ENCODE peak calls at places on chromosomes 12 and 14, in eight cellular contexts. S, N, T, E, B, X, L and V are unnamed samples.

GRCh38 chr14:69360438-69361108 is 37.5 kb downstream of the ERH start:
- DNase-seq in S (peak), E (no peak), L (no peak), B (no peak), T (no peak), N (no peak), X (peak), V (peak)

GRCh38 chr12:128261757-128262156 is 5.2 kb upstream of the TMEM132C start:
- DNase-seq in E (no peak), S (no peak), T (no peak), X (no peak), B (no peak), N (no peak), L (no peak), V (no peak)

GRCh38 chr12:130656411-130656810 is 59.7 kb downstream of the RIMBP2 start:
- DNase-seq in B (no peak), N (peak), X (no peak), E (no peak), S (no peak), L (no peak), T (no peak), V (no peak)

GRCh38 chr12:102757154-102757873 is 159.7 kb downstream of the PAH start:
- DNase-seq in S (no peak), X (no peak), L (no peak), T (peak), N (no peak), E (no peak), B (no peak), V (no peak)

GRCh38 chr14:34356267-34356660 is 105.8 kb downstream of the SPTSSA start:
- DNase-seq in S (no peak), X (no peak), L (no peak), T (no peak), E (peak), N (peak), B (peak), V (no peak)

GRCh38 chr12:127678945-127679344 is 588.0 kb upstream of the TMEM132C start:
- DNase-seq in S (no peak), B (no peak), X (no peak), E (no peak), T (no peak), N (no peak), L (no peak), V (no peak)

GRCh38 chr12:69655616-69656336 is 43.3 kb downstream of the BEST3 start:
- DNase-seq in E (peak), L (no peak), S (no peak), X (no peak), T (no peak), N (peak), B (peak), V (no peak)

GRCh38 chr12:121144416-121144914 is 11.8 kb downstream of the P2RX7 start:
- DNase-seq in B (peak), N (no peak), E (peak), L (no peak), S (no peak), X (no peak), T (no peak), V (no peak)

GRCh38 chr12:7113389-7113871 is 4.4 kb upstream of the C1RL start:
- DNase-seq in E (peak), L (peak), X (peak), S (no peak), N (peak), T (no peak), B (peak), V (peak)

GRCh38 chr14:31952573-31952972 is 124.5 kb upstream of the ARHGAP5 start:
- DNase-seq in L (no peak), T (no peak), N (no peak), X (no peak), S (no peak), B (no peak), E (no peak), V (no peak)

GRCh38 chr14:103846569-103847438 is 571 bp downstream of the PPP1R13B start:
- DNase-seq in S (no peak), X (no peak), L (no peak), T (peak), N (peak), E (peak), B (no peak), V (peak)

GRCh38 chr14:100778078-100778927 is 47.6 kb upstream of the MEG3 start:
- DNase-seq in T (no peak), N (no peak), L (no peak), E (no peak), X (no peak), S (no peak), B (no peak), V (peak)

GRCh38 chr12:4270016-4270669 is 3.4 kb upstream of the CCND2 start:
- DNase-seq in S (peak), T (no peak), N (peak), E (peak), L (no peak), B (no peak), X (peak), V (peak)

GRCh38 chr14:64569108-64570045 is 19.6 kb downstream of the PPP1R36 start:
- DNase-seq in N (peak), S (no peak), L (no peak), X (no peak), B (peak), E (peak), T (no peak), V (no peak)

GRCh38 chr14:96247031-96247430 is 9.0 kb upstream of the BDKRB1 start:
- DNase-seq in T (no peak), X (no peak), B (no peak), L (no peak), E (peak), S (no peak), N (no peak), V (no peak)

GRCh38 chr14:68285421-68286179 is 466.0 kb downstream of the RAD51B start:
- DNase-seq in B (no peak), S (peak), T (no peak), E (no peak), L (no peak), N (no peak), X (peak), V (no peak)

GRCh38 chr12:34292736-34293625 is 270.7 kb downstream of the ALG10 start:
- DNase-seq in B (no peak), L (no peak), T (peak), S (no peak), N (peak), X (peak), E (no peak), V (no peak)

GRCh38 chr14:20597108-20597507 is 5.9 kb upstream of the RNASE12 start:
- DNase-seq in B (no peak), L (no peak), X (no peak), T (no peak), E (no peak), S (no peak), N (no peak), V (no peak)

GRCh38 chr12:3054374-3054773 is 22.8 kb upstream of the TSPAN9 start:
- DNase-seq in S (no peak), T (no peak), B (no peak), E (no peak), L (no peak), X (no peak), N (no peak), V (peak)

GRCh38 chr12:124583854-124584253 is 16.4 kb upstream of the NCOR2 start:
- DNase-seq in N (no peak), E (no peak), L (no peak), T (no peak), X (no peak), B (no peak), S (no peak), V (no peak)

GRCh38 chr14:32224731-32225377 is 21.8 kb upstream of the RNU6-8 start:
- DNase-seq in N (peak), E (peak), B (peak), S (no peak), T (peak), X (no peak), L (peak), V (peak)

GRCh38 chr12:129186952-129187351 is 333.7 kb downstream of the GLT1D1 start:
- DNase-seq in L (peak), T (no peak), B (no peak), S (no peak), E (no peak), N (peak), X (no peak), V (peak)

GRCh38 chr14:67704484-67705089 is 2.9 kb downstream of the RDH12 start:
- DNase-seq in S (peak), N (peak), T (no peak), L (peak), X (peak), B (peak), E (peak), V (peak)

GRCh38 chr14:22807432-22808087 is 7.7 kb downstream of the SLC7A7 start:
- DNase-seq in E (no peak), N (no peak), S (no peak), B (no peak), L (no peak), X (no peak), T (no peak), V (no peak)

GRCh38 chr14:44639986-44640385 is 132.9 kb upstream of the FSCB start:
- DNase-seq in S (no peak), N (no peak), X (no peak), L (no peak), E (no peak), B (no peak), T (no peak), V (no peak)

GRCh38 chr12:54197037-54197909 is 8.5 kb upstream of the SMUG1 start:
- DNase-seq in B (no peak), X (peak), L (no peak), S (peak), N (peak), E (peak), T (no peak), V (peak)

GRCh38 chr14:106585692-106586091 is 1059.3 kb downstream of the TMEM121 start:
- DNase-seq in X (no peak), B (no peak), E (no peak), N (no peak), L (no peak), S (no peak), T (no peak), V (no peak)

GRCh38 chr14:54564071-54564798 is 2.7 kb upstream of the SAMD4A start:
- DNase-seq in S (no peak), L (peak), E (peak), N (no peak), X (no peak), T (no peak), B (peak), V (peak)

GRCh38 chr12:52027085-52027843 is 20.5 kb downstream of the TAMALIN start:
- DNase-seq in S (no peak), N (peak), L (no peak), T (no peak), X (no peak), E (no peak), B (no peak), V (no peak)

GRCh38 chr12:29447285-29447975 is 50.1 kb downstream of the OVCH1 start:
- DNase-seq in T (no peak), E (no peak), S (no peak), N (no peak), X (no peak), B (no peak), L (no peak), V (no peak)

GRCh38 chr12:93741741-93742085 is 64.5 kb downstream of the CRADD start:
- DNase-seq in N (no peak), S (peak), X (no peak), T (no peak), E (no peak), B (no peak), L (no peak), V (peak)

GRCh38 chr12:115570271-115570777 is 707.2 kb downstream of the MED13L start:
- DNase-seq in N (peak), S (no peak), X (no peak), B (peak), L (no peak), E (peak), T (no peak), V (peak)

GRCh38 chr12:93442411-93443340 is 929 bp upstream of the UBE2N start:
- DNase-seq in E (peak), T (no peak), L (no peak), X (no peak), B (no peak), N (peak), S (no peak), V (peak)

GRCh38 chr14:88281447-88281846 is 41.6 kb downstream of the KCNK10 start:
- DNase-seq in E (peak), N (no peak), L (no peak), S (no peak), X (no peak), T (no peak), B (no peak), V (no peak)

GRCh38 chr12:28963554-28963953 is 185.5 kb upstream of the FAR2 start:
- DNase-seq in L (no peak), T (no peak), X (no peak), E (peak), S (no peak), N (no peak), B (peak), V (no peak)

GRCh38 chr14:53875337-53875897 is 81.2 kb downstream of the BMP4 start:
- DNase-seq in E (no peak), X (no peak), N (no peak), T (no peak), S (no peak), B (no peak), L (no peak), V (no peak)

GRCh38 chr14:50804181-50804721 is 26.7 kb downstream of the NIN start:
- DNase-seq in L (no peak), X (no peak), T (no peak), S (no peak), E (no peak), B (no peak), N (no peak), V (no peak)

GRCh38 chr12:7879246-7879645 is 6.5 kb upstream of the SLC2A14 start:
- DNase-seq in B (no peak), T (no peak), S (no peak), L (no peak), X (no peak), E (no peak), N (no peak), V (no peak)